ENCODE peak calls at places on chromosomes 13 and 19, in ten cellular contexts. One of them, this sample, is unnamed.

GRCh38 chr13:101415358-101416174 is 742 bp downstream of the NALCN start:
- DNase-seq in astrocyte: no peak
- DNase-seq in WERI-Rb-1: peak
- DNase-seq in astrocyte of the cerebellum: no peak
- DNase-seq in fibroblast of the aortic adventitia: no peak
- DNase-seq in SK-N-MC: no peak
- DNase-seq in heart left ventricle: peak
- DNase-seq in colonic mucosa: no peak
- DNase-seq in HFF-Myc: no peak
- DNase-seq in SJCRH30: no peak
- DNase-seq in this sample: no peak

GRCh38 chr13:20387006-20387405 is 138.7 kb downstream of the CRYL1 start:
- DNase-seq in astrocyte of the cerebellum: no peak
- DNase-seq in SK-N-MC: no peak
- DNase-seq in heart left ventricle: no peak
- DNase-seq in SJCRH30: no peak
- DNase-seq in colonic mucosa: no peak
- DNase-seq in HFF-Myc: no peak
- DNase-seq in astrocyte: no peak
- DNase-seq in fibroblast of the aortic adventitia: no peak
- DNase-seq in WERI-Rb-1: no peak
- DNase-seq in this sample: no peak

GRCh38 chr19:4077800-4078683 is 11.3 kb upstream of the ZBTB7A start:
- DNase-seq in heart left ventricle: peak
- DNase-seq in astrocyte: no peak
- DNase-seq in HFF-Myc: no peak
- DNase-seq in astrocyte of the cerebellum: no peak
- DNase-seq in colonic mucosa: peak
- DNase-seq in SJCRH30: peak
- DNase-seq in SK-N-MC: no peak
- DNase-seq in WERI-Rb-1: no peak
- DNase-seq in fibroblast of the aortic adventitia: no peak
- DNase-seq in this sample: no peak

GRCh38 chr13:73877399-73877798 is 256.8 kb downstream of the KLF12 start:
- DNase-seq in fibroblast of the aortic adventitia: no peak
- DNase-seq in WERI-Rb-1: no peak
- DNase-seq in HFF-Myc: no peak
- DNase-seq in astrocyte: no peak
- DNase-seq in heart left ventricle: no peak
- DNase-seq in colonic mucosa: no peak
- DNase-seq in SJCRH30: no peak
- DNase-seq in astrocyte of the cerebellum: no peak
- DNase-seq in SK-N-MC: no peak
- DNase-seq in this sample: no peak

GRCh38 chr13:44007451-44007850 is 127.7 kb downstream of the LACC1 start:
- DNase-seq in colonic mucosa: no peak
- DNase-seq in SK-N-MC: no peak
- DNase-seq in heart left ventricle: no peak
- DNase-seq in WERI-Rb-1: no peak
- DNase-seq in fibroblast of the aortic adventitia: no peak
- DNase-seq in SJCRH30: no peak
- DNase-seq in astrocyte of the cerebellum: no peak
- DNase-seq in HFF-Myc: no peak
- DNase-seq in astrocyte: no peak
- DNase-seq in this sample: no peak

GRCh38 chr19:10552596-10553053 is 8.9 kb downstream of the ATG4D start:
- DNase-seq in heart left ventricle: no peak
- DNase-seq in fibroblast of the aortic adventitia: no peak
- DNase-seq in SJCRH30: peak
- DNase-seq in astrocyte of the cerebellum: no peak
- DNase-seq in SK-N-MC: no peak
- DNase-seq in WERI-Rb-1: peak
- DNase-seq in astrocyte: no peak
- DNase-seq in colonic mucosa: peak
- DNase-seq in HFF-Myc: peak
- DNase-seq in this sample: no peak

GRCh38 chr13:108897955-108898354 is 268.5 kb downstream of the MYO16 start:
- DNase-seq in SK-N-MC: no peak
- DNase-seq in SJCRH30: no peak
- DNase-seq in fibroblast of the aortic adventitia: no peak
- DNase-seq in astrocyte of the cerebellum: no peak
- DNase-seq in HFF-Myc: no peak
- DNase-seq in WERI-Rb-1: no peak
- DNase-seq in astrocyte: no peak
- DNase-seq in heart left ventricle: no peak
- DNase-seq in colonic mucosa: no peak
- DNase-seq in this sample: no peak

GRCh38 chr13:29362849-29363604 is 232.5 kb downstream of the SLC7A1 start:
- DNase-seq in SJCRH30: peak
- DNase-seq in colonic mucosa: peak
- DNase-seq in SK-N-MC: peak
- DNase-seq in heart left ventricle: peak
- DNase-seq in WERI-Rb-1: peak
- DNase-seq in astrocyte: peak
- DNase-seq in HFF-Myc: peak
- DNase-seq in astrocyte of the cerebellum: no peak
- DNase-seq in fibroblast of the aortic adventitia: peak
- DNase-seq in this sample: peak

GRCh38 chr19:54558339-54558738 is 15.3 kb upstream of the LILRA2 start:
- DNase-seq in astrocyte: no peak
- DNase-seq in WERI-Rb-1: no peak
- DNase-seq in SJCRH30: peak
- DNase-seq in astrocyte of the cerebellum: no peak
- DNase-seq in HFF-Myc: no peak
- DNase-seq in heart left ventricle: no peak
- DNase-seq in colonic mucosa: no peak
- DNase-seq in SK-N-MC: no peak
- DNase-seq in fibroblast of the aortic adventitia: no peak
- DNase-seq in this sample: no peak

GRCh38 chr19:5578094-5578846 is 10.5 kb upstream of the TINCR start:
- DNase-seq in SK-N-MC: no peak
- DNase-seq in WERI-Rb-1: peak
- DNase-seq in SJCRH30: peak
- DNase-seq in astrocyte: no peak
- DNase-seq in HFF-Myc: peak
- DNase-seq in colonic mucosa: peak
- DNase-seq in heart left ventricle: peak
- DNase-seq in fibroblast of the aortic adventitia: peak
- DNase-seq in astrocyte of the cerebellum: no peak
- DNase-seq in this sample: peak

GRCh38 chr19:5575553-5575952 is 7.8 kb upstream of the TINCR start:
- DNase-seq in HFF-Myc: no peak
- DNase-seq in astrocyte: no peak
- DNase-seq in SJCRH30: no peak
- DNase-seq in astrocyte of the cerebellum: no peak
- DNase-seq in heart left ventricle: no peak
- DNase-seq in fibroblast of the aortic adventitia: no peak
- DNase-seq in colonic mucosa: no peak
- DNase-seq in SK-N-MC: no peak
- DNase-seq in WERI-Rb-1: no peak
- DNase-seq in this sample: no peak

GRCh38 chr19:5579286-5579685 is 11.5 kb upstream of the TINCR start:
- DNase-seq in heart left ventricle: no peak
- DNase-seq in astrocyte of the cerebellum: no peak
- DNase-seq in SK-N-MC: no peak
- DNase-seq in SJCRH30: no peak
- DNase-seq in WERI-Rb-1: no peak
- DNase-seq in fibroblast of the aortic adventitia: no peak
- DNase-seq in colonic mucosa: no peak
- DNase-seq in astrocyte: no peak
- DNase-seq in HFF-Myc: no peak
- DNase-seq in this sample: no peak

GRCh38 chr19:5580116-5580515 is 12.4 kb upstream of the TINCR start:
- DNase-seq in SJCRH30: peak
- DNase-seq in colonic mucosa: no peak
- DNase-seq in SK-N-MC: no peak
- DNase-seq in HFF-Myc: no peak
- DNase-seq in fibroblast of the aortic adventitia: no peak
- DNase-seq in astrocyte: no peak
- DNase-seq in heart left ventricle: no peak
- DNase-seq in astrocyte of the cerebellum: no peak
- DNase-seq in WERI-Rb-1: no peak
- DNase-seq in this sample: no peak

GRCh38 chr19:5579697-5580096 is 11.9 kb upstream of the TINCR start:
- DNase-seq in SJCRH30: no peak
- DNase-seq in WERI-Rb-1: no peak
- DNase-seq in HFF-Myc: no peak
- DNase-seq in SK-N-MC: no peak
- DNase-seq in colonic mucosa: no peak
- DNase-seq in heart left ventricle: no peak
- DNase-seq in astrocyte: no peak
- DNase-seq in astrocyte of the cerebellum: no peak
- DNase-seq in fibroblast of the aortic adventitia: no peak
- DNase-seq in this sample: no peak
- H3K4me3 ChIP-seq in SJCRH30: no peak
- H3K4me3 ChIP-seq in WERI-Rb-1: no peak
- H3K4me3 ChIP-seq in HFF-Myc: no peak
- H3K4me3 ChIP-seq in SK-N-MC: peak
- H3K4me3 ChIP-seq in colonic mucosa: no peak
- H3K4me3 ChIP-seq in heart left ventricle: no peak
- H3K4me3 ChIP-seq in astrocyte: no peak
- H3K4me3 ChIP-seq in astrocyte of the cerebellum: no peak
- H3K4me3 ChIP-seq in fibroblast of the aortic adventitia: no peak
- H3K4me3 ChIP-seq in this sample: no peak

GRCh38 chr19:7197169-7197759 is 97.0 kb downstream of the INSR start:
- DNase-seq in astrocyte of the cerebellum: peak
- DNase-seq in heart left ventricle: peak
- DNase-seq in SK-N-MC: peak
- DNase-seq in fibroblast of the aortic adventitia: peak
- DNase-seq in colonic mucosa: peak
- DNase-seq in WERI-Rb-1: peak
- DNase-seq in astrocyte: peak
- DNase-seq in SJCRH30: peak
- DNase-seq in HFF-Myc: peak
- DNase-seq in this sample: peak
- H3K4me3 ChIP-seq in astrocyte of the cerebellum: peak
- H3K4me3 ChIP-seq in heart left ventricle: peak
- H3K4me3 ChIP-seq in SK-N-MC: peak
- H3K4me3 ChIP-seq in fibroblast of the aortic adventitia: peak
- H3K4me3 ChIP-seq in colonic mucosa: peak
- H3K4me3 ChIP-seq in WERI-Rb-1: peak
- H3K4me3 ChIP-seq in astrocyte: peak
- H3K4me3 ChIP-seq in SJCRH30: peak
- H3K4me3 ChIP-seq in HFF-Myc: peak
- H3K4me3 ChIP-seq in this sample: peak

GRCh38 chr19:17520865-17521264 is 9.4 kb downstream of the PGLS start:
- DNase-seq in SJCRH30: no peak
- DNase-seq in SK-N-MC: no peak
- DNase-seq in fibroblast of the aortic adventitia: no peak
- DNase-seq in HFF-Myc: no peak
- DNase-seq in astrocyte: no peak
- DNase-seq in astrocyte of the cerebellum: no peak
- DNase-seq in WERI-Rb-1: no peak
- DNase-seq in colonic mucosa: no peak
- DNase-seq in heart left ventricle: no peak
- DNase-seq in this sample: no peak
- H3K4me3 ChIP-seq in SJCRH30: no peak
- H3K4me3 ChIP-seq in SK-N-MC: no peak
- H3K4me3 ChIP-seq in fibroblast of the aortic adventitia: no peak
- H3K4me3 ChIP-seq in HFF-Myc: no peak
- H3K4me3 ChIP-seq in astrocyte: no peak
- H3K4me3 ChIP-seq in astrocyte of the cerebellum: no peak
- H3K4me3 ChIP-seq in WERI-Rb-1: no peak
- H3K4me3 ChIP-seq in colonic mucosa: no peak
- H3K4me3 ChIP-seq in heart left ventricle: no peak
- H3K4me3 ChIP-seq in this sample: no peak

DNA sequence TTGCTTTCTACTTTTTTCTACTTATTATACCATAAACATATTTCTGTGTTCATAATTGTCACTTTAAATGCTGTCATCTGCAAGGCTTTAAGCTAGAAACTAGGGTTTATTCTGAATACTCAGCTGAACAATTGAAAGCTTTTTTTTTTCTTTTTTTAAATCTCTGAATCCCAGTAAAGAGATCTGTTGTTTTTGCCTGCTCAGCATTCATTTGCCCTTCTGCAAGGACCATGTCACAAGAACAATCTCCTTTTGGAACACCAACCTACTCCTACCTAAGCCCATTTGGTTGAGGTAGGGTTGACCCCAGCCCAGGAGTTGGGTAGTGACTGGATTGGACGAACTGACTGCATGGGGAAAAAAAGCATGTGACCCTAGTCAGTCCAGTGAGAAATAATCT is 92.6 kb downstream of the MZT1 start:
- DNase-seq in astrocyte: no peak
- DNase-seq in SJCRH30: no peak
- DNase-seq in heart left ventricle: no peak
- DNase-seq in colonic mucosa: no peak
- DNase-seq in HFF-Myc: no peak
- DNase-seq in SK-N-MC: no peak
- DNase-seq in astrocyte of the cerebellum: no peak
- DNase-seq in fibroblast of the aortic adventitia: no peak
- DNase-seq in WERI-Rb-1: no peak
- DNase-seq in this sample: no peak
- H3K4me3 ChIP-seq in astrocyte: no peak
- H3K4me3 ChIP-seq in SJCRH30: no peak
- H3K4me3 ChIP-seq in heart left ventricle: no peak
- H3K4me3 ChIP-seq in colonic mucosa: no peak
- H3K4me3 ChIP-seq in HFF-Myc: no peak
- H3K4me3 ChIP-seq in SK-N-MC: no peak
- H3K4me3 ChIP-seq in astrocyte of the cerebellum: no peak
- H3K4me3 ChIP-seq in fibroblast of the aortic adventitia: no peak
- H3K4me3 ChIP-seq in WERI-Rb-1: no peak
- H3K4me3 ChIP-seq in this sample: no peak

DNA sequence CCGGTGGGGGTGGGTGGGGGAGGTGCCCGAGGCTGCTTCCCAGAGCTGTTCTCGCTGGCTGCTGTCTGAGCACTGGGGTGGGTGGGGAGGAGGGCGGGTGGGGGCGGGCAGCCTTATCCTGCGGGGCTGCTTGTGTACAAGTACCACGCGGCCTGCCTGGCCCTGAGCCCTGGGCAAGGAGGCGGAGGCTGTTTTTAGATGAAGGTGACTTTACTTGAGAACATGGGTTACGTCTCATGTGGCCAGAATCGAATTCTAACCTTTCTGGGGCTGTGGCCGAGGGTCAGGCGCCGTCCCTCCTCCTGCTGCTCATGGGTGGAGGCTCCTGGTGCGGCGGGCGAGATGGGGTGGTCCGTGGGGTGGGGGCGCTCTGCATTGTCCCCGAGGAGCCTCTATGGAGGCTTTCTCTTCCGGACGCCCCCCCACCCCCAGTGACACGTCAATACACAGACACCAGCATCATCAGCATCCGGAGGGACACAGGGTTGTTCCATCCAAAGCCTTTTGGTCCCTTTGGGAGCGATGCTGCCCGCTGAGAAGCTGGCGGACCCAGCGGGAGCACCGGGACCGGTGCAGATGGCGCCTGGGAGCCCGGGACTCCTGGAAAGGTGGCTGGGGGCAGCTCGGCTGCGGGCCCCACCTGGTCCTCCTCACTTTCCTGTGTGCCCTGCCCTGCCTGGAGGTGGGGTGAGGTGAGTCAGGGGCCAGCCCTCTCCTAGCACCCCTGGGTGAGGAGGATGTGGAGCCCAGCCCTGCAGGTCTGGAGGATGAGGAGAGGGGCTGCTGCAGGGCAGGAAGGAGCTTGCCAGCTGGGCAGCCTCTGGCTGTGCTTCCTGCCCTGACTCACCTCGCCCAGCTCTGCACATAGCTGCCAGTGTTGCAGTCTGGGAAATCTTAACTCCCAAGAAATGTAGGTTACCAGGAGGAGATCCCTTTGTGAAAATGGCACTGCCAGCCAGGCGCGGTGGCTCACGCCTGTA is 3.4 kb downstream of the BSG start:
- DNase-seq in HFF-Myc: no peak
- DNase-seq in colonic mucosa: no peak
- DNase-seq in heart left ventricle: peak
- DNase-seq in SJCRH30: no peak
- DNase-seq in SK-N-MC: no peak
- DNase-seq in astrocyte of the cerebellum: no peak
- DNase-seq in WERI-Rb-1: no peak
- DNase-seq in astrocyte: peak
- DNase-seq in fibroblast of the aortic adventitia: peak
- DNase-seq in this sample: no peak
- H3K4me3 ChIP-seq in HFF-Myc: peak
- H3K4me3 ChIP-seq in colonic mucosa: peak
- H3K4me3 ChIP-seq in heart left ventricle: peak
- H3K4me3 ChIP-seq in SJCRH30: no peak
- H3K4me3 ChIP-seq in SK-N-MC: peak
- H3K4me3 ChIP-seq in astrocyte of the cerebellum: peak
- H3K4me3 ChIP-seq in WERI-Rb-1: no peak
- H3K4me3 ChIP-seq in astrocyte: peak
- H3K4me3 ChIP-seq in fibroblast of the aortic adventitia: peak
- H3K4me3 ChIP-seq in this sample: no peak